ENCODE peak calls at places on chromosomes 5 and 9, in four cellular contexts. L is H1, B is GM12878, V is HepG2. F is an unnamed sample.

GRCh38 chr9:21883642-21884041 is 81.2 kb downstream of the MTAP start:
- DNase-seq in L (no peak), V (no peak), B (no peak), F (no peak)

GRCh38 chr9:129178579-129178909 is 483 bp upstream of the IER5L start:
- DNase-seq in L (no peak), V (no peak), B (no peak), F (no peak)

GRCh38 chr5:151284392-151284967 is 19.1 kb downstream of the SLC36A3 start:
- DNase-seq in B (no peak), L (peak), V (no peak), F (peak)

GRCh38 chr5:76691470-76692273 is 24.3 kb upstream of the F2R start:
- DNase-seq in B (peak), V (no peak), L (no peak), F (no peak)

GRCh38 chr5:40682431-40683017 is 2.8 kb downstream of the PTGER4 start:
- DNase-seq in L (no peak), V (no peak), B (no peak), F (no peak)

GRCh38 chr5:136115183-136115865 is 17.3 kb upstream of the SMAD5 start:
- DNase-seq in V (no peak), L (no peak), B (no peak), F (no peak)

GRCh38 chr5:140246378-140247122 is 56.4 kb downstream of the PFDN1 start:
- DNase-seq in L (no peak), V (no peak), B (no peak), F (no peak)

GRCh38 chr9:98908897-98909634 is 34.6 kb upstream of the COL15A1 start:
- DNase-seq in V (no peak), L (peak), B (no peak), F (no peak)

GRCh38 chr5:15926586-15926985 is 253.0 kb downstream of the MARCHF11 start:
- DNase-seq in L (no peak), V (no peak), B (no peak), F (no peak)

GRCh38 chr9:107314763-107315162 is 31.7 kb downstream of the RAD23B start:
- DNase-seq in V (no peak), L (no peak), B (no peak), F (no peak)

GRCh38 chr5:67090593-67090992 is 106.0 kb downstream of the CD180 start:
- DNase-seq in V (no peak), B (no peak), L (no peak), F (no peak)

GRCh38 chr9:73152445-73152844 is 780 bp downstream of the ANXA1 start:
- DNase-seq in B (no peak), V (no peak), L (no peak), F (no peak)

GRCh38 chr5:9617739-9618504 is 12.2 kb downstream of the TAS2R1 start:
- DNase-seq in B (no peak), V (no peak), L (no peak), F (no peak)

GRCh38 chr9:137757139-137757538 is 120.4 kb upstream of the CACNA1B start:
- DNase-seq in L (no peak), B (no peak), V (no peak), F (no peak)

GRCh38 chr9:132409828-132410528 is at the start of gene CFAP77:
- DNase-seq in B (no peak), V (peak), L (peak), F (peak)

GRCh38 chr5:43014522-43014921 is 25.6 kb downstream of the ANXA2R start:
- DNase-seq in L (no peak), B (no peak), V (no peak), F (no peak)

GRCh38 chr9:106920701-106921283 is 57.8 kb downstream of the ZNF462 start:
- DNase-seq in V (peak), L (no peak), B (no peak), F (peak)

GRCh38 chr5:82277613-82277986 is 554 bp downstream of the RPS23 start:
- DNase-seq in L (no peak), B (no peak), V (no peak), F (no peak)

GRCh38 chr9:114371986-114372917 is 15.5 kb downstream of the AKNA start:
- DNase-seq in L (no peak), B (no peak), V (no peak), F (no peak)

GRCh38 chr9:135273077-135273476 is 185.6 kb downstream of the OLFM1 start:
- DNase-seq in B (no peak), V (no peak), L (no peak), F (no peak)

GRCh38 chr5:135740475-135740874 is 94.0 kb upstream of the SLC25A48 start:
- DNase-seq in B (no peak), V (no peak), L (peak), F (no peak)

GRCh38 chr9:3912817-3913216 is 387.0 kb upstream of the RFX3 start:
- DNase-seq in V (no peak), L (no peak), B (no peak), F (no peak)

GRCh38 chr5:168356171-168356570 is 64.7 kb downstream of the WWC1 start:
- DNase-seq in V (no peak), L (no peak), B (no peak), F (no peak)

GRCh38 chr9:114401344-114401743 is 13.6 kb upstream of the AKNA start:
- DNase-seq in B (no peak), V (peak), L (no peak), F (no peak)

GRCh38 chr9:80004687-80005086 is 432.9 kb downstream of the TLE4 start:
- DNase-seq in B (no peak), V (no peak), L (no peak), F (no peak)

DNA sequence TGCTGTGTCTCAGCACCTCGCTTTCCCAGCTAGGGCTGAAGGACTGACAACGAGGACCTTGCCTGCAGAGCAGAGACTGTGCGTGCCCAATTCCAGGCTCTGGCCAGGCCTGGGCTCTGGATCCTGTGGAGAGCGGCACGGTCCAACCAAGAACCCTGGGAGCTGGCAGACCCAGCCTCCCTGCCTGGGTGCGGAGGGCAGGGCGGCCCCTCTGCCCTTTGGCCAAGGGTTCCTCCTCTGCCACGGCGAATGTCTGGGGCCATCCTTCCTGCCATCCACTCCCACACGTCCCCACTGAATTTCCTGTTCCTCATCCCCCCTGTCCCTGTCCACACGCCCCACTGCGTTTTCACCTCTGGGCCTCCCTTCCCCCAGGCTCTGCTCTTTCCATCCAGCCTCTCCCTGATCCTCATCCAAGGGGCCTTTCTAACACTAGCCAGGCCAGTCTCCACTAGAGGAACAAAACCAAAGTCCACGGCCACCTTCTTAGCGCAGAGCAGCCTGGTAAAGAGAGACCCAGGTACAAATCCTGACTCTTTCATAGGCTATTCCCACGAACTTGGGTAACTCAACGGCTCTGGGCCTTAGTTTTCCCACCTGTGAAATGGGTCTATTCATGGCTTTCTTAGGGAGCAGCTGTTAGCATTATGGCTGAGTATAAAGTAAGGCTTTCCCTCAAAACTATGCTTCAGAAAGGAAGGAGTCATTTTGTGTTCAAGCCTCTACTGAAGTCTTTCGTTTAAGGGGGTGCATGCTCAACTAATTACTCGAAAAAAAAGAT is 95.5 kb upstream of the PHYKPL start:
- DNase-seq in B (no peak), L (no peak), V (no peak), F (no peak)
- TF ChIP-seq SUZ12 in B (no peak), L (no peak), V (no peak), F (no peak)

DNA sequence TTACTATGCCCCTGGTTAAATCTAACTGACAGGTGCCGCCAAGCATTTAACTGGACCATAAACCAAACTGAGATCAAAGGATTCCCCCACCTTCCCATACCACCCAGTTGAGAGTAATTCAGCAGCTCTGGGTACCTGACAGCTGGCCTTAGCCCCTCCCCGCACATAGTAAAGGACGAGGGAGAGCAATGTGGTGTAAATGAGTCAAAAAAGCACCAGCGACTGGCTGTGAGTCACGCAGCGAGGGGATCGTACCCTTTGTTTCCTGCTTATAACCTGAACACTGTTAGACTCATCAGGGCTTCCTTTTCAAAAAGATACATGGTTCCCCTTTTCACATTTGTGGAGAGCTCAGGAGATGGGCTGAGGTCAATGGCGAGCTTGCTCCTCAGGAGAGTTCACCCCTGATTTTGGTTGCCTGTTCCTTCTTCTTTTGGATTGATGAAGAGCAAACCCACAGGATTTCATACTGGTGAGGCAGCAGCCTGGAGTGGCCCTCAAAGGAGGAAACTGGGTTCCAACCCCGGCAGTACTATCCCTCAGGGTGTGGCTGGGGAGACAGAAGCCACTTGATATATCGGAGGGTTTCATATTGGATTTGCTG is 71.5 kb downstream of the ANKRD33B start:
- DNase-seq in L (peak), B (peak), V (no peak), F (no peak)
- TF ChIP-seq SP1 in L (no peak), B (peak), V (no peak), F (no peak)

DNA sequence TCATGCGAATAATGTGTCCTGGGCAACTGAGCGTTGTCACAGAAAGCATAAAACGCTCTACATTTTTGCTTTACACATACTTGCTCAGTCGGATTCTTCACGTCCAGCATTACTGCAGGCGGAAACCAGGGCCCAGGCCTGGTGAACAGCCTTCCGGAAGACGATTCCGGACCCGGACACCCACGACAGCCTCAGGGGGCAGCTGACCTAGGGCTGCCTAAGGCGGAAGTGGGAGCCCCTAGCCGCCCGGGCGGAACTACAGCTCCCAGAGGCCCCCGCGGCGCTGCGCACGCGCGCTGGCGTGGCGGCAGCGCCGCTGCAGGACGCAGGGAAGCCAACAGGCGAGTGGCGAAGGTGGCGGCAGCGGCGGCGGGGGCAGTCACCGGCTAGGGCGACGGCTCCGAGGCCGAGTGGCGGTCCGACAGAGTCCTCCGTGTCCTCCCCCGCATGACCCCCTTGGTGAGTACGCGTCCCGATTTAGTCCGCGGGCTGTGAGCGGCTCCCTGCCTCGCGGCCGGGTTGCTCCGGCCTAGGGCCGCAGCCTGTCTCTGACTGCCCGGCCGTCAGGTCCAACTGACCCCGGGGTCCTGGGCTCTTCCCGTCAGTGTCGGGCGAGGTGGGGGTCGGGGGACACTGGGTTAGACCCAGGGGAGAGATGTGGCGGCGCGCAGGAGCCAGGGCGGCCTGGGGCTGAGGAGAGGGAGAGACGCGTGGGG is at the start of gene GAPVD1:
- DNase-seq in B (peak), L (peak), V (peak), F (peak)
- TF ChIP-seq SUZ12 in B (no peak), L (no peak), V (peak), F (no peak)

GRCh38 chr9:109855540-109855939 is 75.5 kb downstream of the PALM2AKAP2 start:
- DNase-seq in L (no peak), B (no peak), V (no peak), F (no peak)

GRCh38 chr9:109859447-109859846 is 79.4 kb downstream of the PALM2AKAP2 start:
- DNase-seq in L (no peak), B (no peak), V (no peak), F (no peak)

GRCh38 chr9:109856785-109857184 is 76.8 kb downstream of the PALM2AKAP2 start:
- DNase-seq in V (no peak), B (no peak), L (no peak), F (peak)

GRCh38 chr9:109861499-109861898 is 81.5 kb downstream of the PALM2AKAP2 start:
- DNase-seq in L (no peak), V (no peak), B (no peak), F (no peak)

DNA sequence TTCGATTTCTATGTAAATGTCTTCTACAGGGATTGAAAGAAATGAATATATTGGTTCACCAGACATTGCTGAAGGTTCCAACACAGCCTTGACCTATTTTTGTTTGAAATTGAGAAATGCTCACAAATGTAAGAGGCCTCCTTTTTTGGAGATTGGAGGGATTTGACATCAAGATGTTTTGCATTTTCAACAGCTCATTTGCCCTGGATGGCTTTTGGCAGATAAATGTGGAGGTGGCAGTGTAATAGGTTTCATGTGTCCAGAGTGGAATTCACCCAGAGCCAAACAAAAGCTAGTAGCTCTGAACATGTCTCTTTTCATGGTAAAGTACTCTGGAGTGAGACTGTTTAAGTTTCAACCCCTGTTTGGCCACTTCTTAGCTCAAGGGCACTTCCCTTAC is 77.3 kb downstream of the PALM2AKAP2 start:
- DNase-seq in L (no peak), V (no peak), B (no peak), F (no peak)
- TF ChIP-seq SP1 in L (no peak), V (no peak), B (no peak), F (no peak)

F was measured in HEK293T.